ENCODE peak calls at places on chromosomes 7 and 10, in four cellular contexts. N is A549, G is GM12878, P is K562. D is an unnamed sample.

GRCh38 chr10:61822781-61823230 is 78.7 kb upstream of the ARID5B start:
- DNase-seq in N (no peak), G (no peak), P (peak), D (no peak)

GRCh38 chr7:120998525-120998924 is 10.0 kb downstream of the CPED1 start:
- DNase-seq in N (no peak), G (no peak), P (no peak), D (no peak)

GRCh38 chr7:94127026-94127425 is 122.9 kb upstream of the BET1 start:
- DNase-seq in N (no peak), G (no peak), P (no peak), D (no peak)

GRCh38 chr7:100157334-100158228 is 942 bp downstream of the TRAPPC14 start:
- DNase-seq in N (no peak), G (no peak), P (peak), D (peak)

GRCh38 chr10:100043796-100044195 is 34.0 kb upstream of the DNMBP start:
- DNase-seq in N (no peak), G (no peak), P (no peak), D (no peak)

GRCh38 chr7:55306331-55306730 is 58.8 kb upstream of the LANCL2 start:
- DNase-seq in N (no peak), G (no peak), P (no peak), D (no peak)

GRCh38 chr10:86635402-86635801 is 18.9 kb upstream of the OPN4 start:
- DNase-seq in N (no peak), G (no peak), P (no peak), D (no peak)

GRCh38 chr10:79270471-79271246 is 76.6 kb upstream of the PPIF start:
- DNase-seq in N (no peak), G (no peak), P (peak), D (no peak)

GRCh38 chr10:73864229-73864628 is 10.1 kb downstream of the CAMK2G start:
- DNase-seq in N (no peak), G (no peak), P (no peak), D (no peak)

GRCh38 chr7:26580666-26581065 is 283.7 kb downstream of the SKAP2 start:
- DNase-seq in N (no peak), G (no peak), P (no peak), D (no peak)

GRCh38 chr10:91493313-91493712 is 83.2 kb downstream of the HECTD2 start:
- DNase-seq in N (peak), G (no peak), P (peak), D (peak)

GRCh38 chr10:71718165-71718678 is 1.4 kb downstream of the C10orf105 start:
- DNase-seq in N (no peak), G (no peak), P (no peak), D (no peak)

DNA sequence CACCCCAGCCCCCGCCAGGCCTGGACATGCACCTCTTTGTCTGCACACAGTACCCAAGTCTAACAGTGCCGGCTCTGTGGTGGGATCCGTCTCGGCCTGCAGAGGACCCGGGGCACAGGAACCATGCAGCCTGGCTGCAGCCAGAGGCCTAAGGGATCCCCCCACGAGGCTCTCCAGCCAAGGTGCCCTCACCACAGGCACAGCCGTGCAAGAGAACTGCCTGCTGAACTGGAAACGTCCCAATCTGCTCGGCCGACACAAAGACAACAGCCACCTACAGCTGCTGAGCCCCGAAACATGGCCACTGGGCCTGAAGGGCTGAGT is 75.2 kb downstream of the DIP2C start:
- DNase-seq in N (no peak), G (no peak), P (no peak), D (no peak)
- TF ChIP-seq JUNB in N (no peak), G (no peak), P (no peak), D (no peak)

GRCh38 chr7:1040790-1041189 is 3.6 kb upstream of the GPR146 start:
- DNase-seq in N (no peak), G (no peak), P (peak), D (peak)
- TF ChIP-seq CEBPB in N (no peak), G (no peak), P (no peak), D (no peak)

GRCh38 chr7:24843821-24844449 is 86.7 kb upstream of the GSDME start:
- DNase-seq in N (no peak), G (no peak), P (no peak), D (no peak)
- TF ChIP-seq JUNB in N (no peak), G (no peak), P (no peak), D (no peak)

DNA sequence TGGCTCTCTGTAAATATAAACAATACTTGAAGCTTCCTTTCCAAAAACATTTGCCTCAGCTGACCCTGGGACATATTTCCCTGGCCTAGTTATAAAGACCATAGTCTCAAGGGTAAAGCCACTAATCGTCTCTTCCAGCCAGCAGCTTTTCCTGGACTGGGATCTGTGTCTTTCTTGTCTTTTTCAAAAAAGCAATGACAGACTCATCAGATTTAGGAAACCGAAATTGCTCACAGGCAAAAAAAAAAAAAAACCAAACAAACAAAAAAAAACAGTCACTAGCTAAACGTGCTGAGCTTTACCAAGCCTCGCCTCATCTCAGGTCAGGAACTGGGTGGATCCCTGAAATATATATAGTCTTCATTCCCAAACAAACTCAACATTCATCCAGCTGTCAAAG is 23.5 kb downstream of the STN1 start:
- DNase-seq in N (no peak), G (no peak), P (no peak), D (no peak)
- TF ChIP-seq CEBPB in N (no peak), G (no peak), P (no peak), D (no peak)

GRCh38 chr7:43141091-43141490 is 28.6 kb downstream of the HECW1 start:
- DNase-seq in N (no peak), G (no peak), P (no peak), D (no peak)

GRCh38 chr7:43137811-43138210 is 25.4 kb downstream of the HECW1 start:
- DNase-seq in N (no peak), G (no peak), P (no peak), D (no peak)

GRCh38 chr7:43136064-43136463 is 23.6 kb downstream of the HECW1 start:
- DNase-seq in N (no peak), G (no peak), P (no peak), D (no peak)

GRCh38 chr7:43140186-43140585 is 27.7 kb downstream of the HECW1 start:
- DNase-seq in N (no peak), G (no peak), P (no peak), D (no peak)

DNA sequence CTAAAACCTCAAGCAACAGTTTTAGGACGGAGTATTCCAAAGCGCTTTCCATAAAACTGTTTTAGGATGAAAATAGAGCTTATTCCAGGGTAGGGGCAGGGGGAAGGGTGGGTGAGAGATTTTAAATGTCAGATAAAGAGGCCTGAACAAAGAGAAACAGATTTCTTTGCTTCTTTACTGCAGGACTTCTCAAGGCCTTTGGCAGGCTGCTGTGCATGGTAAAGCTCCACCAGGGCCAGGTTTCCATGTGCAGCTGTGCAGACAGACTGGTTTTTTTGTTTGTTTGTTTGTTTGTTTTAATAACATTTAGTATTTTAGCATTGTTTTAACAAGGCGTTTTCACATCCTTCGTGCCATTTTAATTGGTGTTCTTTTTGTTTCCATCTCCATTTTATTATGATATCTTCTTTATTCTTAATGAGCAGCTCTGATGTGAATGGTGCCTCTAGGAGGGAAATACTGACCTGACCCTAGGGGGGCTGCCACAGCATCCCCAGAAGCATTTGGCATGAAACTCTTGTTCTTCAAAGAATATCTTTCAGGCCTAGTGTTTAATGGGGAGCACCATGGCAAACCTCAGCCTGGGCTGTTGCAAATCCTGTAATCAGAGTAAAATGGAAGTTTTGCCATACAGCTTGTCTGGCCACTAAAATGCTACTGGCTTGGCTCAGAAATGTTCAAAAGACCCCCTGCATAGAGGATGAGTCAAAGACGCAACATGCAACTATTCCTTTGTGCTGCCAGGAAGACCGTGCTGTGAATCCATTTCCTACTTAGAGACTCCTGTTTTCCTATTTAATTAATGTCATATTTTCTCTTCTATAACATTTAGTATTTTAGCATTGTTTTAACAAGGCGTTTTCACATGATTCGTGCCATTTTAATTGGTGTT is 26.5 kb downstream of the HECW1 start:
- DNase-seq in N (no peak), G (no peak), P (no peak), D (no peak)
- TF ChIP-seq JUNB in N (no peak), G (no peak), P (no peak), D (no peak)

DNA sequence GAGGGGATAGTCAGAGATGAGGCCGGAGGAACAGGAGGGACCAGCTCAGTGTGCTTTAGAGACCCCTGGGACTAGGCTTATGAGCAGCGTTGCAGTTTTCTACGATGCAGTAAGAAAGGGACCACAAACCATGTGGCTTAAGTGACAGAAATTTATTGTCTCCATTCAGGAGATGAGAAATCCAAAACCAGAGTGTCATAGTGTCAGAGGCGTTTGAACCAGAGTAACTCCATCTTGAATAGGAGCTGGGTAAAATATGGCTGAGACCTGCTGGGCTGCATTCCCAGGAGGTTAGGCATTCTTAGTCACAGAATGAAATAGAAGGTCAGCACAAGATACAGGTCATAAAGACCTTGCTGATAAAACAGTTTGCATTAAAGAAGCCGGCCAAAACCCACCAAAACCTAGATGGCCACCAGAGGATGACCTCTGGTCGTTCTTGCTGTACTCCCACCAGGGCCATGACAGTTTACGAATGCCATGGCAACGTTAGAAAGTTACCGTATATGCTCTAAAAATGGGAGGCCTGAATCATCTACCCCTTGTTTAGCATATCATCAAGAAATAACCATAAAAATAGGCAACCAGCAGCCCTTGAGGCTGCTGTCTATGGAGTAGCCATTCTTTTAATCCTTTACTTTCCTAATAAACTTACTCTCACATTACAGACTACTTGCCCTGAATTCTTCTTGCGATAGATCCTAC is 67.2 kb upstream of the NANOS1 start:
- DNase-seq in N (no peak), G (no peak), P (no peak), D (no peak)
- TF ChIP-seq CEBPB in N (no peak), G (no peak), P (no peak), D (no peak)

GRCh38 chr7:142436601-142437000 is 178.7 kb upstream of the PRSS58 start:
- DNase-seq in N (peak), G (no peak), P (no peak), D (no peak)
- TF ChIP-seq JUNB in N (no peak), G (no peak), P (no peak), D (no peak)

GRCh38 chr10:110276603-110277002 is 28.1 kb downstream of the SMNDC1 start:
- DNase-seq in N (no peak), G (no peak), P (no peak), D (no peak)

GRCh38 chr10:110273474-110273873 is 31.2 kb downstream of the SMNDC1 start:
- DNase-seq in N (no peak), G (peak), P (no peak), D (peak)

GRCh38 chr10:110274629-110275028 is 30.1 kb downstream of the SMNDC1 start:
- DNase-seq in N (no peak), G (no peak), P (no peak), D (no peak)

GRCh38 chr10:110274072-110274627 is 30.6 kb downstream of the SMNDC1 start:
- DNase-seq in N (no peak), G (peak), P (no peak), D (no peak)

GRCh38 chr10:110275140-110275729 is 29.5 kb downstream of the SMNDC1 start:
- DNase-seq in N (no peak), G (no peak), P (peak), D (no peak)
- TF ChIP-seq CEBPB in N (no peak), G (no peak), P (no peak), D (no peak)

GRCh38 chr7:21293771-21294170 is 134.1 kb upstream of the SP4 start:
- DNase-seq in N (no peak), G (no peak), P (no peak), D (no peak)
- TF ChIP-seq JUNB in N (no peak), G (no peak), P (no peak), D (no peak)